ENCODE peak calls at places on chromosomes 3 and 15, in nine cellular contexts. J, G, N, Q, M, I, X, K and Y are unnamed samples.

GRCh38 chr15:99732268-99732641 is 982 bp downstream of the LYSMD4 start:
- DNase-seq in J (no peak), G (no peak), N (no peak), Q (no peak), M (peak), I (no peak), X (no peak), K (no peak), Y (no peak)

GRCh38 chr15:72285927-72286516 is 13.7 kb upstream of the PARP6 start:
- DNase-seq in J (peak), G (no peak), N (peak), Q (peak), M (no peak), I (peak), X (no peak), K (peak), Y (no peak)

GRCh38 chr3:184639351-184639750 is 72.5 kb downstream of the MAGEF1 start:
- DNase-seq in J (no peak), G (no peak), N (no peak), Q (no peak), M (no peak), I (no peak), X (no peak), K (no peak), Y (no peak)

GRCh38 chr3:15387735-15388134 is 39.6 kb downstream of the METTL6 start:
- DNase-seq in J (no peak), G (no peak), N (no peak), Q (no peak), M (no peak), I (no peak), X (no peak), K (no peak), Y (no peak)

GRCh38 chr15:60905587-60905986 is 323.5 kb downstream of the RORA start:
- DNase-seq in J (no peak), G (no peak), N (no peak), Q (peak), M (no peak), I (no peak), X (no peak), K (no peak), Y (no peak)

GRCh38 chr3:56677286-56677685 is 5.8 kb downstream of the TASOR start:
- DNase-seq in J (no peak), G (no peak), N (no peak), Q (no peak), M (no peak), I (no peak), X (no peak), K (no peak), Y (no peak)

GRCh38 chr15:58438956-58439355 is 7.2 kb downstream of the LIPC start:
- DNase-seq in J (no peak), G (no peak), N (peak), Q (no peak), M (no peak), I (no peak), X (peak), K (peak), Y (peak)

GRCh38 chr3:14238356-14238755 is 59.7 kb downstream of the LSM3 start:
- DNase-seq in J (no peak), G (peak), N (no peak), Q (no peak), M (no peak), I (no peak), X (no peak), K (no peak), Y (no peak)

GRCh38 chr3:160980740-160981139 is 124.4 kb downstream of the B3GALNT1 start:
- DNase-seq in J (no peak), G (no peak), N (no peak), Q (no peak), M (no peak), I (no peak), X (no peak), K (no peak), Y (no peak)

GRCh38 chr15:43488790-43489585 is 4.0 kb downstream of the TP53BP1 start:
- DNase-seq in J (no peak), G (no peak), N (no peak), Q (no peak), M (no peak), I (no peak), X (no peak), K (no peak), Y (no peak)

GRCh38 chr3:131224886-131225550 is 156.6 kb upstream of the NUDT16 start:
- DNase-seq in J (no peak), G (no peak), N (no peak), Q (no peak), M (peak), I (no peak), X (peak), K (no peak), Y (no peak)

GRCh38 chr3:153970735-153971347 is 150.3 kb upstream of the ARHGEF26 start:
- DNase-seq in J (no peak), G (no peak), N (no peak), Q (no peak), M (peak), I (no peak), X (no peak), K (no peak), Y (no peak)

GRCh38 chr3:58173029-58173669 is 37.6 kb downstream of the DNASE1L3 start:
- DNase-seq in J (no peak), G (no peak), N (no peak), Q (no peak), M (no peak), I (no peak), X (no peak), K (no peak), Y (no peak)

GRCh38 chr15:101113114-101114005 is 138.5 kb downstream of the CHSY1 start:
- DNase-seq in J (no peak), G (no peak), N (no peak), Q (no peak), M (no peak), I (no peak), X (no peak), K (no peak), Y (no peak)

GRCh38 chr3:190456779-190457178 is 7.1 kb upstream of the TMEM207 start:
- DNase-seq in J (no peak), G (no peak), N (no peak), Q (no peak), M (no peak), I (no peak), X (no peak), K (no peak), Y (no peak)

GRCh38 chr15:89088605-89089315 is 504 bp downstream of the ABHD2 start:
- DNase-seq in J (peak), G (no peak), N (peak), Q (no peak), M (no peak), I (peak), X (no peak), K (peak), Y (no peak)

GRCh38 chr15:37791693-37792092 is 142.7 kb upstream of the TMCO5A start:
- DNase-seq in J (no peak), G (no peak), N (no peak), Q (no peak), M (no peak), I (no peak), X (no peak), K (no peak), Y (no peak)

GRCh38 chr3:13393427-13394360 is 26.4 kb downstream of the NUP210 start:
- DNase-seq in J (no peak), G (no peak), N (no peak), Q (no peak), M (no peak), I (no peak), X (no peak), K (no peak), Y (no peak)

GRCh38 chr3:134471521-134472193 is 14.1 kb downstream of the ANAPC13 start:
- DNase-seq in J (no peak), G (no peak), N (no peak), Q (no peak), M (no peak), I (no peak), X (peak), K (no peak), Y (no peak)

GRCh38 chr15:48385031-48385430 is 53.8 kb downstream of the DUT start:
- DNase-seq in J (no peak), G (no peak), N (no peak), Q (no peak), M (no peak), I (no peak), X (no peak), K (no peak), Y (no peak)

GRCh38 chr3:169218314-169218983 is 445.1 kb downstream of the MECOM start:
- DNase-seq in J (no peak), G (no peak), N (peak), Q (peak), M (peak), I (peak), X (no peak), K (peak), Y (peak)

GRCh38 chr3:11367116-11367781 is 95.1 kb downstream of the ATG7 start:
- DNase-seq in J (no peak), G (no peak), N (no peak), Q (no peak), M (peak), I (no peak), X (no peak), K (peak), Y (peak)

GRCh38 chr3:173064631-173065030 is 76.4 kb downstream of the SPATA16 start:
- DNase-seq in J (no peak), G (no peak), N (no peak), Q (no peak), M (no peak), I (no peak), X (no peak), K (no peak), Y (no peak)

GRCh38 chr3:354433-354832 is 157.9 kb downstream of the CHL1 start:
- DNase-seq in J (no peak), G (no peak), N (peak), Q (no peak), M (no peak), I (no peak), X (no peak), K (peak), Y (peak)

GRCh38 chr3:23738946-23739345 is 66.8 kb upstream of the UBE2E1 start:
- DNase-seq in J (no peak), G (no peak), N (no peak), Q (no peak), M (no peak), I (no peak), X (peak), K (no peak), Y (no peak)

GRCh38 chr3:197117107-197117506 is 87.5 kb upstream of the MELTF start:
- DNase-seq in J (no peak), G (no peak), N (no peak), Q (no peak), M (no peak), I (no peak), X (peak), K (no peak), Y (no peak)

GRCh38 chr15:70328137-70329115 is 230.7 kb upstream of the TLE3 start:
- DNase-seq in J (no peak), G (peak), N (no peak), Q (no peak), M (no peak), I (no peak), X (no peak), K (no peak), Y (no peak)

GRCh38 chr15:85865070-85865684 is 70.5 kb upstream of the KLHL25 start:
- DNase-seq in J (no peak), G (no peak), N (peak), Q (peak), M (peak), I (no peak), X (no peak), K (peak), Y (peak)

GRCh38 chr3:136042608-136043221 is 77.2 kb downstream of the PPP2R3A start:
- DNase-seq in J (no peak), G (no peak), N (no peak), Q (no peak), M (peak), I (no peak), X (peak), K (no peak), Y (no peak)

GRCh38 chr15:65917936-65918335 is 48.6 kb downstream of the RAB11A start:
- DNase-seq in J (no peak), G (no peak), N (no peak), Q (no peak), M (no peak), I (no peak), X (no peak), K (no peak), Y (no peak)

GRCh38 chr3:184590795-184591194 is 29.2 kb downstream of the EPHB3 start:
- DNase-seq in J (no peak), G (peak), N (no peak), Q (no peak), M (no peak), I (no peak), X (no peak), K (no peak), Y (no peak)

GRCh38 chr3:162183440-162183839 is 686.8 kb downstream of the OTOL1 start:
- DNase-seq in J (no peak), G (no peak), N (no peak), Q (no peak), M (no peak), I (no peak), X (no peak), K (no peak), Y (no peak)

GRCh38 chr3:79497447-79498111 is 270.2 kb downstream of the ROBO1 start:
- DNase-seq in J (no peak), G (no peak), N (no peak), Q (no peak), M (no peak), I (no peak), X (no peak), K (no peak), Y (no peak)

GRCh38 chr3:134642445-134643149 is 8.2 kb downstream of the KY start:
- DNase-seq in J (no peak), G (peak), N (no peak), Q (no peak), M (no peak), I (peak), X (no peak), K (no peak), Y (no peak)

GRCh38 chr3:56987238-56987932 is 73.1 kb upstream of the SPATA12 start:
- DNase-seq in J (no peak), G (no peak), N (peak), Q (peak), M (no peak), I (no peak), X (no peak), K (peak), Y (no peak)

GRCh38 chr3:38114875-38115644 is 21.9 kb downstream of the ACAA1 start:
- DNase-seq in J (peak), G (no peak), N (no peak), Q (peak), M (no peak), I (no peak), X (no peak), K (no peak), Y (no peak)

GRCh38 chr3:38115645-38116427 is 21.1 kb downstream of the ACAA1 start:
- DNase-seq in J (peak), G (no peak), N (no peak), Q (peak), M (no peak), I (no peak), X (no peak), K (no peak), Y (no peak)

GRCh38 chr3:38117163-38117716 is 19.7 kb downstream of the ACAA1 start:
- DNase-seq in J (peak), G (no peak), N (no peak), Q (no peak), M (no peak), I (peak), X (no peak), K (no peak), Y (no peak)

GRCh38 chr3:38117748-38118420 is 19.0 kb downstream of the ACAA1 start:
- DNase-seq in J (peak), G (no peak), N (peak), Q (peak), M (peak), I (peak), X (no peak), K (peak), Y (peak)

DNA sequence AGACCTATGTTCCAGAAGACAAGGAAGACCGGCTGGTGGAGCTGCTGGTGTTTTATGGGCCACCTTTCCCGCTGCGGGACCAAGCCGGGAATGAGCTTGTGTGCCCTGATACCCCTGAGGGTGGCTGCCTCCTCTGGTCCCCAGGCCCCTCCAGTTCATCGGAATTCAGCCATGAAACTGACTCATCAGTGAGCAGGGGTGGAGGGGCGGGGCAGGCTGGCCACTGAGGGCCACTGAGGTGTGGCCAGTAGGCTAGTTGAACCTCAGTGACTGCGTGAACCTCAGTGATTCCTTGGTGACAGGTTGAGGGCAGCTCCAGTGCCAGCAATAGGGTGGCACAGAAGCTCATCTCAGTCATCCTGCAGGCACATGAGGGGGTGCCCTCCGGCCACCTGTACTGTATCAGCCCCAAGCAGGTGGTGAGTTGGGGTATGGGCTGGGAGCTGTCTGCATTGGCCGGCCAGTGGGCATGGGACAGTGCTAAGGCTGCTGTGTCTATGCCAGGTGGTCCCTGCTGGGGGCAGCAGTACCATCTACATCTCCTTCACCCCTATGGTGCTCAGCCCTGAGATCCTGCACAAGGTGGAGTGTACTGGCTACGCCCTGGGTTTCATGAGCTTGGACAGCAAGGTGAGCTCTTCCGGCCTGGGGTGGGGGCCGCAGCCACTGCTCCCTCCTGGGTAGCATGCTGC is 20.3 kb downstream of the ACAA1 start:
- DNase-seq in J (peak), G (no peak), N (no peak), Q (peak), M (no peak), I (no peak), X (no peak), K (no peak), Y (no peak)
- TF ChIP-seq CTCF in J (no peak), G (no peak), N (no peak), Q (no peak), M (no peak), I (no peak), X (no peak), K (no peak), Y (no peak)

DNA sequence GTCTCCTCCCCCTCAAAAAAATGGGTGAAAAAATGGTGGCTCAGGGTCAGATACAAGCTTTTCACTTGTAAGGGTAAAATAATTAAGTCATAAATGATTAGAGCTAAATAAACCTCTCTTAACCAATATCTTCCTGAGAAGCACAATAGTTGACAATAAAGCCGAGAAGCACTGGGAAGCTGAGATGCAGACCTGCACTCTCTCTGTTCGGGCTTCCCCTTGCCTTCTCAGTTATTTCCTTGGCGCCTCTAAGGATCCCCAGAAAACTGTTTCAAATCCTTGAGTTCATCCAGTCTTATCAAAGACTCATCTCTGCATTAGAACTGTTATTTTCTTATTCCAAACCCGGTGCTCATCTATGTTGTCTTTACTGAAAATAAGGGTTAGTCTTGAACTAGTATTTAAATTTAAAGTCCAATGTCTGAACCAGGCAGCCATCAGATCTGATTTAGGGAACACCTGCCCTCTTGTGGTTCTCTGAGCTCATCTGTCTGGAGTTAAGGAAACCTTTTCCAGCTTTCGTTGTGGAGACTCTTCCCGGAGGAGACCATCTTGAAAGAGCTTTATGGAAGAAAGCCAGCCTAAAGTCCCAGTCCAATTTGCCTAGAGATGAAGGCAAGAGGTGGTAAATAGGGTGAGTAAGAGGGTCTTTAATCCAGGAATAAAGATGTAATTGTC is 256.4 kb upstream of the MCTP2 start:
- DNase-seq in J (no peak), G (no peak), N (no peak), Q (peak), M (no peak), I (no peak), X (no peak), K (peak), Y (peak)
- TF ChIP-seq CTCF in J (peak), G (peak), N (peak), Q (peak), M (peak), I (peak), X (peak), K (no peak), Y (peak)

GRCh38 chr3:107430214-107431047 is 53.2 kb downstream of the CCDC54 start:
- DNase-seq in J (no peak), G (no peak), N (no peak), Q (no peak), M (no peak), I (no peak), X (no peak), K (peak), Y (no peak)
- TF ChIP-seq CTCF in J (no peak), G (no peak), N (peak), Q (no peak), M (no peak), I (no peak), X (peak), K (no peak), Y (no peak)

DNA sequence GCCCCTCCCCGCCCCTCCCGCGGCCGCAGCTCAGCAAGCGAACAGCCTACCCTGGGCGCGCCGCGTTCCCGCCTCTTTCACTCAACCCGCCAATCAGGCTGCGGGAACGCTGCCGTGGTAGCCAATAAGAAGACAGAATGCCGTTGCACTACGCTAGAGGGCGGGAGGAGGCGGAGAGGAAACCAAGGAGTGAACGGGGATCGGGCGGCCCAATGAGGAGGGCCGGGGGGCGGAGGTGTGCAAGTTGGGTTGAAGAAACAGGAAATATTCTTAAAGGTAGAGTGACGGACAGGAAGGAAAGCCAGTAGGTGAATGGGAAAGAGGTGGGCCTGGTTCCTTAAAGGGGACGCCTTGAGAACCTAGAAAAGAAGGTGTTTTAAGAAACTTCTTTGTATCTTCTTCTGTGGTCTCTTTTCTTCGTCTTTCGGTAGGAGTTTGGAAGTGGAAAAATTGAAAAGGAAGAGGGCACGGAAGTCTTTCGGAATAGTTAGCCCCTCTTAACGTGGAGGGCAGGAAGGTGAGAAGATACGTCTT is 283 bp upstream of the USF3 start:
- DNase-seq in J (peak), G (peak), N (peak), Q (peak), M (peak), I (peak), X (peak), K (peak), Y (peak)
- TF ChIP-seq CTCF in J (peak), G (peak), N (no peak), Q (no peak), M (no peak), I (peak), X (no peak), K (no peak), Y (no peak)

GRCh38 chr3:50274371-50275104 is 4.3 kb upstream of the LSMEM2 start:
- DNase-seq in J (peak), G (no peak), N (peak), Q (peak), M (no peak), I (peak), X (no peak), K (peak), Y (peak)
- TF ChIP-seq CTCF in J (peak), G (peak), N (peak), Q (peak), M (peak), I (peak), X (peak), K (peak), Y (peak)